ENCODE peak calls at places on chromosomes 1 and 21, in five cellular contexts. O is heart right ventricle, U is fibroblast of lung, F is upper lobe of right lung, W is GM23248. Q is an unnamed sample.

GRCh38 chr1:93676424-93676823 is 5.2 kb downstream of the BCAR3 start:
- DNase-seq in O (peak; percentile 54), U (peak; percentile 42), F (no peak), W (peak; percentile 41), Q (no peak)

GRCh38 chr1:206699626-206700025 is 14.9 kb downstream of the MAPKAPK2 start:
- DNase-seq in O (no peak), U (peak; percentile 78), F (peak; percentile 17), W (no peak), Q (no peak)

GRCh38 chr1:10569531-10569930 is 94.8 kb downstream of the PEX14 start:
- DNase-seq in O (no peak), U (no peak), F (no peak), W (no peak), Q (no peak)

GRCh38 chr1:218642033-218642954 is 297.2 kb downstream of the TGFB2 start:
- DNase-seq in O (no peak), U (peak; percentile 72), F (no peak), W (peak; percentile 51), Q (no peak)

GRCh38 chr21:40053007-40053406 is 185.8 kb downstream of the PCP4 start:
- DNase-seq in O (peak; percentile 33), U (no peak), F (peak; percentile 71), W (no peak), Q (no peak)

GRCh38 chr21:19522384-19522783 is 1118.8 kb upstream of the TMPRSS15 start:
- DNase-seq in O (no peak), U (no peak), F (no peak), W (no peak), Q (no peak)

GRCh38 chr1:75768021-75768420 is 18.0 kb upstream of the RABGGTB start:
- DNase-seq in O (no peak), U (no peak), F (no peak), W (no peak), Q (no peak)

GRCh38 chr1:11898086-11898785 is 28.0 kb downstream of the KIAA2013 start:
- DNase-seq in O (no peak), U (no peak), F (no peak), W (no peak), Q (no peak)

GRCh38 chr1:56572334-56573050 is 6.9 kb downstream of the PLPP3 start:
- DNase-seq in O (no peak), U (no peak), F (no peak), W (no peak), Q (no peak)

GRCh38 chr1:54275349-54275748 is 75.4 kb downstream of the MRPL37 start:
- DNase-seq in O (peak; percentile 74), U (peak; percentile 77), F (no peak), W (peak; percentile 87), Q (no peak)

GRCh38 chr1:162709870-162710269 is 77.6 kb downstream of the DDR2 start:
- DNase-seq in O (no peak), U (no peak), F (no peak), W (peak; percentile 55), Q (no peak)

GRCh38 chr1:212754715-212755114 is 36.9 kb downstream of the NSL1 start:
- DNase-seq in O (no peak), U (no peak), F (no peak), W (no peak), Q (no peak)

GRCh38 chr1:172940170-172940855 is 110.4 kb downstream of the TNFSF18 start:
- DNase-seq in O (no peak), U (peak; percentile 70), F (no peak), W (no peak), Q (no peak)

GRCh38 chr1:156957634-156958033 is 37.2 kb downstream of the LRRC71 start:
- DNase-seq in O (no peak), U (no peak), F (no peak), W (no peak), Q (no peak)

GRCh38 chr1:57067863-57068262 is 102.0 kb upstream of the C8B start:
- DNase-seq in O (peak; percentile 17), U (no peak), F (no peak), W (peak; percentile 4), Q (no peak)

GRCh38 chr1:6180215-6180577 is at the start of gene CHD5:
- DNase-seq in O (no peak), U (no peak), F (no peak), W (peak; percentile 43), Q (no peak)
- H3K4me3 ChIP-seq in O (peak within 1 kb of the TSS; percentile 24), U (no peak within 1 kb of the TSS), F (no peak within 1 kb of the TSS), W (no peak within 1 kb of the TSS), Q (peak within 1 kb of the TSS; percentile 43)

DNA sequence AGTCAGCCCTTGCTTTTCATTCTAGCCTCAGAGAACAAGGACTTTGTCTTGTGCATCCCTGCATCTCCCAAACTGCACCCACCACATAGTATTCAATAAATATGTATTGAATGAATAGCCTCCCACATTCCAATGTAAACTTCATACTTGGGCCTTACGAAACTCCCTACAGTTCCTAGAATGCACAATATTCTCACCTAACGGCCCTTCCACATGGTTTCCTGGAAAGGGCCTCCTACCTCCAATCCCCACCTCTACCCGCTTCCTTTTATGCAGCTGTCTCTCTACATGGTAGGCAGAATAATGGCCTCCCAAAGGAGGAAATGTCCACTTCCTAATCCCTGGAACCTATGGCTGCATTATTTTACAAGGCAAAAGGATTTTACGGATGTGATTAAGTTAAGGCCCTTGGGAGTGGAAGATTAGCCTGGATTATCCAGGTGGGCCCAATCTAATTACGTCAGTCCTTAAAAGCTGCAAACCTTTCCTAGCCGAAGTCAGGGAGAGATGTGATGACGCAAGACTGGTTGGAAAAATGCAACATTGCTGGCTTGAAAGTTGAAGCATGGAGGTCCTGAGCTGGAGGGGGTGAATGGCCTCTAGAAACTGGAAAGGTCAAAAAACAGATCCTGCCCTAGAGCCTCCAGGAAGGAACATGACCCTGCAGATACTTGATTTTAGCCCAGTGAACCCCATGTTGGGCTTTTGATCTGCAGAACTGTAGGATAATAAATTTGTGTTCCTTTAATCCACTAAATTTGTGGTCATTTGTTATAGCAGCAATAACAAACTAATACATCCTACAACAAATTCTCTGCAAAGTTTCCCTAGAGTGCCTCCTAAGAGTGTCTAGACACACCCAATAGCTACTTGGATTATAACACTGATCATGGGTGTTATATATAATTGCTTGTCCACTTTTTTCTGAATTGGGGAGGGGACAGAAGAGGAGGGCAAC is 5.2 kb upstream of the PIK3C2B start:
- DNase-seq in O (no peak), U (no peak), F (no peak), W (no peak), Q (no peak)
- H3K4me1 ChIP-seq in O (peaks cover 32% of the 10 kb centered on the region), U (no peaks in the 10 kb centered on the region), F (peaks cover 8% of the 10 kb centered on the region), W (peaks cover 6% of the 10 kb centered on the region), Q (no peaks in the 10 kb centered on the region)

DNA sequence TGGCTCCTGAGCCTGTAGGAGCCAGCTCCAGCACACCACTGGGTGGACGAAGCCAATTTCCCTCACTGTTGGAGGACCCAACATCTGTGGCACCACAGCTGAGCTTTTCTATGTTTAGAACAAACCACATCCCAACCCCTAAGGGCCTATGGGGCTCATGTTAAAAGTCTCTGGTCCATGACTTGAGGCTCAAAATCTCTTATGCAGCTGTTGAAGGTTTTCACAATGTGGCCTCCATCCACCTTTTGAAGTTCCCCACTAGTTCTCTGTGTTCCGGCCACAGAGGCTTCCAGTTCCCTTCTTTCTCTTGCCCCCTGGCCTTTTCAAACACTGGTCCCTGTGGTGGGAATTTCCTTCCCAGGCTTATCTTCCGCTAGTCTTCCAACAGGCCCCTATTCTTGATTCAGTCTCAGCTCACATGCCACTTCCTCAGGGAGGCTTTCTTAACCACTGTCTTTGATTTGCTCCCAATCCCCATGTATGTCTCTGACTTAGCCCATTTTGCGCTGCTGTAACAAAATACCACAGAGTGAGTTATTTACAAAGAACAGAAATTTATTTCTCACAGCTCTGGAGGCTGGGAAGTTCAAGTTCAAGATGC is 4.0 kb upstream of the IFNLR1 start:
- DNase-seq in O (no peak), U (no peak), F (no peak), W (no peak), Q (no peak)
- H3K4me3 ChIP-seq in O (no peak overlapping the region), U (no peak overlapping the region), F (no peak overlapping the region), W (no peak overlapping the region), Q (no peak overlapping the region)

GRCh38 chr21:46054031-46054430 is 43.9 kb upstream of the COL6A2 start:
- DNase-seq in O (no peak), U (no peak), F (no peak), W (peak; percentile 43), Q (no peak)
- H3K4me1 ChIP-seq in O (peaks cover 42% of the 10 kb centered on the region), U (peaks cover 44% of the 10 kb centered on the region), F (peaks cover 22% of the 10 kb centered on the region), W (peaks cover 32% of the 10 kb centered on the region), Q (peaks cover 7% of the 10 kb centered on the region)

GRCh38 chr1:234326493-234327366 is 46.5 kb upstream of the COA6 start:
- DNase-seq in O (no peak), U (peak; percentile 49), F (peak; percentile 72), W (peak; percentile 76), Q (peak; percentile 58)
- H3K4me3 ChIP-seq in O (no peak overlapping the region), U (peak overlapping the region; percentile 35), F (peak overlapping the region; percentile 44), W (peak overlapping the region; percentile 56), Q (peak overlapping the region; percentile 1)

DNA sequence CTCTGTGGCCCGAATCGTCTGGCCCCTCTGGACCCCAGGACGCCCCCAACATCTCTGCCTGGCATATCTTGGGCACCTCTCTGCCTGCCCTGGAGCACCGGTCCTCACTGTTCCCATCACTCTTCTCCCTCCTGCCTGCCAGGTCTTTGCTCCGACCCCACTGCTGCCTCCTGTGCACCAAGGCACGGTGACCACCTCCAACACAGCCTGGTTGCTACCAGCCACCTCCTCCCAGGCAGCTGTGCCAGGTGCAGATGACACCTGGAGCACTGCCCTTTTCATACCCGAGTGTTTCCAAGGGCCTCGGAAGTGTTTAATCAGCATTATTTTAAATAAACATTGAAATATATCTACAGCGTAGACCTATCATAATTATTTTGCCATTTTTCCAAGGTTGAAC is 31.3 kb downstream of the PKNOX1 start:
- DNase-seq in O (no peak), U (no peak), F (no peak), W (no peak), Q (no peak)
- H3K4me1 ChIP-seq in O (no peaks in the 10 kb centered on the region), U (no peaks in the 10 kb centered on the region), F (peaks cover 4% of the 10 kb centered on the region), W (no peaks in the 10 kb centered on the region), Q (peaks cover 2% of the 10 kb centered on the region)

GRCh38 chr1:179817056-179817455 is 60.5 kb downstream of the TOR1AIP2 start:
- DNase-seq in O (no peak), U (no peak), F (peak; percentile 29), W (no peak), Q (no peak)

GRCh38 chr1:179815642-179816041 is 62.0 kb downstream of the TOR1AIP2 start:
- DNase-seq in O (no peak), U (no peak), F (no peak), W (no peak), Q (no peak)

GRCh38 chr1:179817789-179818188 is 59.8 kb downstream of the TOR1AIP2 start:
- DNase-seq in O (peak; percentile 75), U (peak; percentile 30), F (no peak), W (peak; percentile 79), Q (no peak)

GRCh38 chr1:179818260-179818659 is 59.3 kb downstream of the TOR1AIP2 start:
- DNase-seq in O (no peak), U (no peak), F (no peak), W (no peak), Q (no peak)

DNA sequence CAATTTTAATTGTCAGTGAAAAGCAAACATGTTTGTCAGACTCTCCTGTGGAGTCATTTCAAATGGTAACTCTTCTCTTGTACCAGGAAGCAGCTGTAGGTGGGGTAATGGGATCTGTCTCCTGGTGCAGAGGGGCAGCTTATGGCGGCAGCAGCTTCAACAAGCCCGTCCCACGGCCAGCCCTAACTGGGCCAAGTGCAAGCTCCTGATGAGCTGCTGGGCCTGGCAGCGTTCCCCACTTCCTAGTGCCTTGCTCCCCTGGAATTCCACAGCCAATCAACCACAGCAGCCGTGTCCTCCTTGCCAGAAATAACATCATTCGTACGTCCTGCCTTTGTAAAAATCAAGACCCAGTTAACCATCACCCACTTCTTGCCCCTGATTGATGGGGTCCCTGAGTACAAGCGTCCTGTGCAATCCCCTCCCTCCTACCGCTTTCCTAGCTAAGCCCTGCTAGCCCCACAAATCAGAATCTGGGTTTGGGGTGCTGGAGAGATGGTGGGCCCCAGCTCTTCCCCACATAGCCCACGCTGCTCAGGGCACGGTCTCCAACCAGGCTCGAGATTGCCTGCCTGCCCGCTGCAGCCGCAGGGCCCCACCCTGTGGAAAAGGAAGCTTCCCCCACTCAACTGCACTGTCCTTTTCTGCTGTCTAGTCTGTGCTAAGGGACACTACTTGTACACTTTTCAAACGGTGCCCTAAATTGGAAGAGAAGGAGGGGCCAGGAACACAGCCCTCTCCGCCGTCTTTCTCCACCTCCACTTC is 61.2 kb downstream of the TOR1AIP2 start:
- DNase-seq in O (peak; percentile 66), U (peak; percentile 21), F (no peak), W (no peak), Q (no peak)
- H3K4me3 ChIP-seq in O (no peak overlapping the region), U (no peak overlapping the region), F (no peak overlapping the region), W (no peak overlapping the region), Q (no peak overlapping the region)

Q was measured in iPS DF 6.9.